ENCODE peak calls at places on chromosomes 5 and 9, in seven cellular contexts. B, T, D, G, V, Z and Q are unnamed samples.

GRCh38 chr5:42592401-42592800 is 164.2 kb upstream of the CCDC152 start:
- DNase-seq in B (no peak), T (no peak), D (no peak), G (no peak), V (no peak), Z (no peak), Q (no peak)

GRCh38 chr9:37966443-37967271 is 62.7 kb upstream of the SLC25A51 start:
- DNase-seq in B (no peak), T (no peak), D (peak; percentile 58), G (no peak), V (no peak), Z (no peak), Q (peak; percentile 26)

GRCh38 chr5:136374003-136374402 is 8.7 kb upstream of the TRPC7 start:
- DNase-seq in B (no peak), T (no peak), D (no peak), G (no peak), V (no peak), Z (no peak), Q (no peak)

GRCh38 chr5:61624966-61625681 is 293.1 kb downstream of the ZSWIM6 start:
- DNase-seq in B (no peak), T (no peak), D (no peak), G (no peak), V (no peak), Z (no peak), Q (no peak)

GRCh38 chr5:1526151-1526631 is 2.4 kb upstream of the LPCAT1 start:
- DNase-seq in B (no peak), T (peak; percentile 22), D (peak; percentile 22), G (peak; percentile 9), V (no peak), Z (no peak), Q (peak; percentile 39)

GRCh38 chr9:109969559-109970237 is 189.7 kb downstream of the PALM2AKAP2 start:
- DNase-seq in B (no peak), T (peak; percentile 57), D (no peak), G (no peak), V (no peak), Z (no peak), Q (no peak)

GRCh38 chr5:1299961-1300360 is 5.1 kb upstream of the TERT start:
- DNase-seq in B (no peak), T (no peak), D (no peak), G (no peak), V (no peak), Z (no peak), Q (no peak)

GRCh38 chr9:129509508-129509907 is 111.4 kb downstream of the C9orf50 start:
- DNase-seq in B (no peak), T (no peak), D (no peak), G (no peak), V (peak; percentile 95), Z (no peak), Q (peak; percentile 33)

GRCh38 chr9:115192280-115192679 is 74.3 kb upstream of the TNC start:
- DNase-seq in B (no peak), T (no peak), D (no peak), G (no peak), V (no peak), Z (no peak), Q (no peak)

GRCh38 chr5:179265529-179266290 is 79.6 kb downstream of the ADAMTS2 start:
- DNase-seq in B (no peak), T (peak; percentile 98), D (peak; percentile 62), G (no peak), V (peak; percentile 99), Z (no peak), Q (peak; percentile 98)

GRCh38 chr9:123291736-123292135 is 23.4 kb upstream of the STRBP start:
- DNase-seq in B (no peak), T (no peak), D (no peak), G (no peak), V (no peak), Z (no peak), Q (no peak)

GRCh38 chr9:4857163-4857562 is 64.4 kb downstream of the RCL1 start:
- DNase-seq in B (no peak), T (no peak), D (no peak), G (no peak), V (no peak), Z (no peak), Q (no peak)

DNA sequence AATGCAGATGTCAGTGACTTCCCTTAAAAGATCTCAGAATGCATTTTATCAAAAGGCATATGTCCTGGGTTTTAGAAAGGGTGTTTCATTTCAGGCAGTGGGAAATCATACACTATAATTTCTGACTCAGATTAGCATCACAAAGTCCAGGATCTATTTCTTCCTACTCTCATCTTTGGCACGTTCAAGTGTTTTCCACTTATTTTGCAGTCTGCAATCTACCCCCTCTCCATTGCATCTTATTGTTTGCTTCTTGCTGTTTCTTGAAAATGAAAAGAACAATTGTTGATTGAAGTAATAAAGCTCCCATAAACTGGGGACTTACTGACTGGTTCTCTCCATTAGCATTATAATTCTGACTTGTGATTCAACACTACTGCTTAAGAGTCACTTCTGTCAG is 333.0 kb downstream of the RASEF start:
- DNase-seq in B (no peak), T (no peak), D (no peak), G (no peak), V (no peak), Z (no peak), Q (no peak)
- H3K4me1 ChIP-seq in B (peaks cover 4% of the 10 kb centered on the region), T (no peaks in the 10 kb centered on the region), D (no peaks in the 10 kb centered on the region), G (no peaks in the 10 kb centered on the region), V (no peaks in the 10 kb centered on the region), Z (no peaks in the 10 kb centered on the region), Q (no peaks in the 10 kb centered on the region)

DNA sequence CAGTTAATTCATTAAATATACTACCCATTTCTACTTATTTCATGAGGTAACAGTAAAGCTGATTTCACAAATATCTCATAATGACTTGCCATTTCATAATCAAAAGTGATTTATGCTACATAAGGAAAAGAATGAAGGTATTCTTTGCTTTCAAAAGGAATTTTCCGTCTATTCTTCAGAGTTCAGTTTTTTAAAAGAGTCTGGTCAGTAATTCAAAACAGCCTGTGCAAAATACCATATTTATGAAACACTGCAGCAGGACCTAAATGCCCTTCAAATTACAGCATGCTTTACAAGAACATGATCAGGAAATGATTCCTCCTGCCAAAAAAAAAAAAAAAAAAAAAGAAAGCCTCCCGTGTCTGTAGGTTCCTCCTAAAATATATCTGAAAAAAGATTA is 154.7 kb downstream of the KIAA0825 start:
- DNase-seq in B (no peak), T (no peak), D (no peak), G (no peak), V (peak; percentile 31), Z (no peak), Q (no peak)
- H3K4me1 ChIP-seq in B (no peaks in the 10 kb centered on the region), T (no peaks in the 10 kb centered on the region), D (no peaks in the 10 kb centered on the region), G (no peaks in the 10 kb centered on the region), V (no peaks in the 10 kb centered on the region), Z (no peaks in the 10 kb centered on the region), Q (no peaks in the 10 kb centered on the region)

GRCh38 chr9:33138768-33139167 is 28.4 kb downstream of the B4GALT1 start:
- DNase-seq in B (no peak), T (no peak), D (no peak), G (no peak), V (no peak), Z (no peak), Q (no peak)
- H3K4me1 ChIP-seq in B (no peaks in the 10 kb centered on the region), T (peaks cover 63% of the 10 kb centered on the region), D (peaks cover 74% of the 10 kb centered on the region), G (peaks cover 85% of the 10 kb centered on the region), V (peaks cover 17% of the 10 kb centered on the region), Z (peaks cover 15% of the 10 kb centered on the region), Q (peaks cover 11% of the 10 kb centered on the region)

DNA sequence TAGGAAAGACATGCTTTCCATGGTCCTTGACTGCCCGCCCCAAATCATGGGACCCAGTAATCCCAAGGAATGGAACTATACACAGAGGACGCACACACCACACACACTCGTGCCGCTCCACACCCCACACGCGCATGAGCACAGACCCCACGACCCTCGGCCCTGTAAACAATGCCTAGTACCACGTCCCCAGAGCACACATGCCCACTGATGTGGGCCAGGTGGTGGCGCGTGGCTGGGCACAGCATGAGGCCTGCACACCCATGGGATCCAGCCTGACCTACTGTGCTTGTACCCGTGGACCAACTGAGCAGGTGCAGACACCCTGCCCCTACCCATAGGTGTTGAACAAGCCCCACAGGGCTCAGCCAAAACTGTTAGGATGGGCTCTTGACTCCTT is 739 bp downstream of the DBH start:
- DNase-seq in B (no peak), T (no peak), D (no peak), G (no peak), V (no peak), Z (no peak), Q (no peak)
- H3K4me1 ChIP-seq in B (peaks cover 9% of the 10 kb centered on the region), T (no peaks in the 10 kb centered on the region), D (no peaks in the 10 kb centered on the region), G (no peaks in the 10 kb centered on the region), V (no peaks in the 10 kb centered on the region), Z (peaks cover 27% of the 10 kb centered on the region), Q (no peaks in the 10 kb centered on the region)

DNA sequence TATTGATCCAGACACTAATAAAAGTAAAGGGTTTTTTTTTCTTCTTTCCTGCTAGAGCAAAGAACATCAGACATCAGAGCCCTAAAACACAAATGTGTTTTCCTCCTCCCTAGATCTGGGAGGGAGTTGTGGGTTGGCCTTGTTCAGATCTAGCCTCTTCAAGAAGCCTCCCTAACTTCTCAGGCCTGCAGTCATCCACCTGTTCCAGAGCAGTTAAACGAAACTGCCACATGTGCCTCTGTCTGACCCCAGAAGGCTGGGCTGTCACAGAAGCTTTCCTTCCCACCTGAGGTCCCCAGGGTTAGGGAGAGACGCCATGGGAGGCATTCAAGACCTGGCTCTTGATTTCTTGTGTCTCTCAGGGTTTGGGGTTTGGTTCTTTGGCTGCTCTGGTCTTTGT is 87.0 kb downstream of the DAB2IP start:
- DNase-seq in B (no peak), T (no peak), D (no peak), G (no peak), V (no peak), Z (no peak), Q (no peak)
- H3K4me1 ChIP-seq in B (peaks cover 20% of the 10 kb centered on the region), T (peaks cover 40% of the 10 kb centered on the region), D (peaks cover 93% of the 10 kb centered on the region), G (no peaks in the 10 kb centered on the region), V (peaks cover 33% of the 10 kb centered on the region), Z (peaks cover 49% of the 10 kb centered on the region), Q (no peaks in the 10 kb centered on the region)